ENCODE peak calls at places on chromosomes 12 and 14, in five cellular contexts. U is HCT116, R is Panc1, P is cardiac muscle cell, O is MM.1S. Q is an unnamed sample.

GRCh38 chr14:104230946-104231345 is 92.6 kb downstream of the KIF26A start:
- DNase-seq in U (no peak), R (no peak), P (no peak), O (no peak), Q (no peak)

GRCh38 chr12:18421840-18422239 is 160.5 kb downstream of the PIK3C2G start:
- DNase-seq in U (no peak), R (no peak), P (peak), O (no peak), Q (no peak)

GRCh38 chr12:108875280-108875679 is 4.6 kb upstream of the DAO start:
- DNase-seq in U (no peak), R (no peak), P (no peak), O (no peak), Q (no peak)

GRCh38 chr12:89648211-89648930 is 60.3 kb downstream of the ATP2B1 start:
- DNase-seq in U (no peak), R (no peak), P (peak), O (no peak), Q (no peak)

GRCh38 chr14:71021347-71022014 is 114.2 kb downstream of the PCNX1 start:
- DNase-seq in U (peak), R (no peak), P (peak), O (no peak), Q (no peak)

GRCh38 chr12:19520646-19521045 is 81.4 kb downstream of the AEBP2 start:
- DNase-seq in U (no peak), R (no peak), P (peak), O (no peak), Q (no peak)

GRCh38 chr14:100585448-100586152 is 1.6 kb downstream of the BEGAIN start:
- DNase-seq in U (no peak), R (no peak), P (no peak), O (no peak), Q (no peak)

GRCh38 chr12:25843976-25844375 is 114.5 kb upstream of the RASSF8 start:
- DNase-seq in U (no peak), R (no peak), P (no peak), O (no peak), Q (no peak)

GRCh38 chr14:92135269-92135668 is 13.5 kb downstream of the CPSF2 start:
- DNase-seq in U (peak), R (no peak), P (peak), O (no peak), Q (no peak)

DNA sequence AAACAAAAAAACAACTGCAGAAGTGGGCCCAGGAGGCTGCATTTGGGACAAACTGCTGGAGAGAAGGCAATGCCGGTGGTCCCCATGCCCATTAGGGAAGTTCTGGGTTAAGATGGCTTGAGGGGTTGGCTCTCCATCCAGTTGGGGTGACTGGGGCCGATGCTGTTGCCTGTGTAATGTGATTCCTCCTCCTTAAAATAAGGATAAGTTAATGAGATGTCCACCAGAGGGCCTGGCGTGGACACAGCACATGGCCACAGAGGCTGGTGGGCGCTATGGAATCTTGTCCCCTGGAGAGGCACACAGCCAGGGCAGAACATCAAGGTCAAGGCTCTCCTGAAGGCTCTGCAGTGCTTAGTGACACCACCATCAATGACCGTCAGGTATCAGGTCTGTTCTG is 1.0 kb upstream of the TESC start:
- DNase-seq in U (peak), R (no peak), P (no peak), O (no peak), Q (no peak)
- TF ChIP-seq CTCF in U (peak), R (no peak), P (peak), O (no peak), Q (peak)

DNA sequence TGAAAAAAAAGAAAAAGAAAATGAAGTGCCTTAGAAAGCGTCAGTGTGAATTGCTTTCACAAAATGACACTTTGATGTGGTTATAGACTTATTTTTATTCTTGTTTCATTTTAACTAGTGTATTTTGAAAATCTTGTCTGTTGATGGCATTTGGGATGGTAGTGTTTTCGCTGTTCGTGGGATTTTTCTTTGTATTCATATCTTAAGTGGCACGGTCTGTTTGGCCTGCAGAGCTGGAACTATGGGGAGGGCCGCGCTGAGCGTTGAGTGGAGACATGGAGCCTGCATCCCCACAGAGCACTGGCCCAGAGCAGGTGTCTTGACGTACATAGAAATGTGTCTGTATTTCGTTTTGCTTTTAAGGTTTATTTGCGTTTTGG is 61.7 kb downstream of the WDR20 start:
- DNase-seq in U (no peak), R (no peak), P (no peak), O (no peak), Q (no peak)
- H3K4me3 ChIP-seq in U (no peak), R (no peak), P (no peak), O (no peak), Q (no peak)

DNA sequence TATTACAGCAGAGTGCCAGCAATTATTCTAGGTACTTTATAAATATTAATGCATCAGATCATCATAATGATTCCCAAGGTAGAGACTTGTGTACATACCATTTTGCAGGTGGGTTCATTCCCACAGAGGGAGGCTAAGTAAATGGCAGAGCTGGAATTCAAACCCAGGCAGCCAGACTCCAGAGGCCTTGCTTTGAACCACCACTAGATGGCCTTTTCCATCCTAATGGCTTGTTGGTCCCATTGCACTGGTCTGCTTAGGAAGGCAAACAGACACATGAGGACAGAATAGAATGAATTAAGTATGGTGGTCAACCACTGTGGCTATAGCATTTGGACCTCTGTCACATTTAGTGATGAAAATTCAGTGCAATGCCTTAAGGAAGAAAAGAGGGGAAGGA is 158.7 kb downstream of the METTL25 start:
- DNase-seq in U (peak), R (peak), P (peak), O (peak), Q (no peak)
- TF ChIP-seq CTCF in U (peak), R (peak), P (peak), O (peak), Q (peak)

DNA sequence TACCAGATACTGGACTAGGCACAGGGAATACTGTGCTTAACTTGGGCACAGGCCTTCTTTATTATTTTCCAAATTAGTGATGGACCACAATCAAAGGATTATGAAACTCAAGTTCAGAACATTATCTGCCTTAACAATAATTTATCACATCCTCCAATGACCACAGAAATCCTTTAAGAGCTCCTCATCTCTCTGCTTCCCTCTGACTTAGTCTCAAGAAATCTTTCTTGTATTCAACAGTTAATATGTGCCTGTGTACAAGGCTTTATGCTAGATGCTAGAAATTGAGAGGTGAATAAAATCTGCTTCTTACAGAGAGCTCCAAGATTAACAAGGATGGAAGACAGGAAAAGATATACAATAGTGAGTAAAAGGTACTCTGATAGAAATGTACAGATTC is 55.3 kb upstream of the ARID2 start:
- DNase-seq in U (no peak), R (no peak), P (peak), O (no peak), Q (no peak)
- H3K4me3 ChIP-seq in U (no peak), R (no peak), P (no peak), O (no peak), Q (no peak)

GRCh38 chr12:66237505-66238175 is 48.6 kb downstream of the IRAK3 start:
- DNase-seq in U (no peak), R (no peak), P (no peak), O (no peak), Q (no peak)

GRCh38 chr12:66239295-66239694 is 50.3 kb downstream of the IRAK3 start:
- DNase-seq in U (no peak), R (no peak), P (no peak), O (no peak), Q (no peak)

GRCh38 chr12:66236969-66237368 is 48.0 kb downstream of the IRAK3 start:
- DNase-seq in U (no peak), R (no peak), P (no peak), O (no peak), Q (no peak)

GRCh38 chr12:66232258-66232657 is 43.2 kb downstream of the IRAK3 start:
- DNase-seq in U (no peak), R (no peak), P (no peak), O (peak), Q (no peak)

DNA sequence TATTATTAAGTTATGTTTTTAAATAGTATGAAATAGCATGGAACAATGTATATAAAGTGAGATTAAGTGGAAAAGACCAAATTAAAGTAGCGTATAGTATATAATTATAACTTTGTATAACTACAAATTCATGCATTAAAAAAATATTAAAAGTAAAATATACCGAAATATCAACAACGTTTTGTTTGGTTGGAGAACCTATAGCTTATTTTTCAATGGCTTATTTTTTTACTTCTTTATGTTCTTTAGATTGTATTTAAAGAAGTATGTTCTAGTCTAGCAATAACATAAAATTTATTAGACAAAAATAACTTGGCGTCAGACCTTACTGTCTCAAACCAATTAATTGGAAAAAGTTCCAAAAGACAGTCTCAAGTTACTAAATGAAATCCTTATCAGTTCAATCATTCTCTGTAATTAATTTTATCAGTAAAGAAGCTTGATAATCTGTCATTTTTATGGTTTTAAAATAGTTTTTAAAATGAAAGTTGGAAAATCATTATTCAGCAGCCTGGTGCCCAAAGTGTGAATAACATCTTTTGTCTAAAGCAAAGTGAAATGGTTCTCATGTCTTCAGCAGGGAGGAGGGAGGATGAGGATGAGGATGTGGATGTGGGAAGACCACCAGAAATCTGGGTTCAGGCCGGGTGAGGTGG is 46.7 kb downstream of the IRAK3 start:
- DNase-seq in U (no peak), R (no peak), P (peak), O (peak), Q (no peak)
- TF ChIP-seq CTCF in U (no peak), R (peak), P (peak), O (peak), Q (no peak)